ENCODE peak calls at places on chromosomes 4 and X, in four cellular contexts. One of them, this sample, is unnamed.
A peak's percentile ranks its signal among the peaks of the same experiment; 100 is the strongest.

GRCh38 chr4:123555500-123556273 is 159.1 kb downstream of the SPRY1 start:
- DNase-seq in fibroblast of pulmonary artery: peak; percentile 98
- DNase-seq in lower lobe of right lung: peak; percentile 88
- DNase-seq in fibroblast of lung: peak; percentile 94
- DNase-seq in this sample: peak; percentile 97

GRCh38 chr4:141027421-141027820 is 105.8 kb downstream of the RNF150 start:
- DNase-seq in fibroblast of lung: peak; percentile 37
- DNase-seq in lower lobe of right lung: no peak
- DNase-seq in fibroblast of pulmonary artery: no peak
- DNase-seq in this sample: no peak

GRCh38 chr4:14269824-14270223 is 642.3 kb upstream of the BOD1L1 start:
- DNase-seq in fibroblast of lung: no peak
- DNase-seq in lower lobe of right lung: no peak
- DNase-seq in fibroblast of pulmonary artery: no peak
- DNase-seq in this sample: no peak

GRCh38 chr4:71663780-71664179 is 120.1 kb downstream of the GC start:
- DNase-seq in fibroblast of pulmonary artery: no peak
- DNase-seq in lower lobe of right lung: no peak
- DNase-seq in fibroblast of lung: no peak
- DNase-seq in this sample: no peak

GRCh38 chrX:117053260-117053659 is 590.5 kb upstream of the CT83 start:
- DNase-seq in fibroblast of lung: no peak
- DNase-seq in lower lobe of right lung: no peak
- DNase-seq in fibroblast of pulmonary artery: no peak
- DNase-seq in this sample: no peak

GRCh38 chr4:153296424-153296823 is 48.1 kb upstream of the MND1 start:
- DNase-seq in lower lobe of right lung: no peak
- DNase-seq in fibroblast of pulmonary artery: peak; percentile 26
- DNase-seq in fibroblast of lung: peak; percentile 89
- DNase-seq in this sample: no peak

GRCh38 chr4:84750260-84750955 is 167.5 kb downstream of the CDS1 start:
- DNase-seq in lower lobe of right lung: no peak
- DNase-seq in fibroblast of lung: peak; percentile 71
- DNase-seq in fibroblast of pulmonary artery: peak; percentile 73
- DNase-seq in this sample: peak; percentile 73

GRCh38 chr4:78065514-78066192 is 8.5 kb downstream of the FRAS1 start:
- DNase-seq in lower lobe of right lung: no peak
- DNase-seq in fibroblast of pulmonary artery: no peak
- DNase-seq in fibroblast of lung: no peak
- DNase-seq in this sample: no peak

GRCh38 chr4:81919238-81919637 is 447.5 kb upstream of the RASGEF1B start:
- DNase-seq in fibroblast of lung: no peak
- DNase-seq in fibroblast of pulmonary artery: peak; percentile 6
- DNase-seq in lower lobe of right lung: no peak
- DNase-seq in this sample: peak; percentile 29

GRCh38 chr4:70399319-70399718 is 1.6 kb downstream of the OPRPN start:
- DNase-seq in fibroblast of pulmonary artery: no peak
- DNase-seq in fibroblast of lung: no peak
- DNase-seq in lower lobe of right lung: no peak
- DNase-seq in this sample: no peak

GRCh38 chr4:69546121-69546520 is 50.4 kb upstream of the UGT2B4 start:
- DNase-seq in fibroblast of lung: peak; percentile 6
- DNase-seq in lower lobe of right lung: no peak
- DNase-seq in fibroblast of pulmonary artery: peak; percentile 2
- DNase-seq in this sample: no peak

GRCh38 chrX:117839544-117839943 is 277.1 kb downstream of the KLHL13 start:
- DNase-seq in fibroblast of lung: no peak
- DNase-seq in lower lobe of right lung: no peak
- DNase-seq in fibroblast of pulmonary artery: no peak
- DNase-seq in this sample: no peak

GRCh38 chr4:172900880-172901279 is 267.7 kb upstream of the GALNT7 start:
- DNase-seq in fibroblast of pulmonary artery: no peak
- DNase-seq in lower lobe of right lung: no peak
- DNase-seq in fibroblast of lung: no peak
- DNase-seq in this sample: no peak

GRCh38 chr4:137310156-137310555 is 222.1 kb downstream of the PCDH18 start:
- DNase-seq in fibroblast of lung: no peak
- DNase-seq in fibroblast of pulmonary artery: peak; percentile 28
- DNase-seq in lower lobe of right lung: no peak
- DNase-seq in this sample: peak; percentile 63

GRCh38 chr4:108839333-108839732 is 76.5 kb upstream of the ETNPPL start:
- DNase-seq in fibroblast of pulmonary artery: no peak
- DNase-seq in fibroblast of lung: no peak
- DNase-seq in lower lobe of right lung: no peak
- DNase-seq in this sample: no peak

GRCh38 chrX:146881521-146881920 is 67.0 kb upstream of the CXorf51A start:
- DNase-seq in fibroblast of pulmonary artery: no peak
- DNase-seq in fibroblast of lung: no peak
- DNase-seq in lower lobe of right lung: no peak
- DNase-seq in this sample: no peak

GRCh38 chr4:101831816-101832215 is 41.3 kb downstream of the BANK1 start:
- DNase-seq in fibroblast of lung: no peak
- DNase-seq in lower lobe of right lung: no peak
- DNase-seq in fibroblast of pulmonary artery: no peak
- DNase-seq in this sample: no peak
- TF ChIP-seq CTCF in fibroblast of lung: no peak
- TF ChIP-seq CTCF in lower lobe of right lung: no peak
- TF ChIP-seq CTCF in fibroblast of pulmonary artery: no peak
- TF ChIP-seq CTCF in this sample: no peak

GRCh38 chr4:182219400-182219799 is 23.8 kb upstream of the TENM3 start:
- DNase-seq in lower lobe of right lung: no peak
- DNase-seq in fibroblast of pulmonary artery: peak; percentile 35
- DNase-seq in fibroblast of lung: peak; percentile 41
- DNase-seq in this sample: peak; percentile 21
- H3K4me3 ChIP-seq in lower lobe of right lung: no peak overlapping the region
- H3K4me3 ChIP-seq in fibroblast of pulmonary artery: no peak overlapping the region
- H3K4me3 ChIP-seq in fibroblast of lung: no peak overlapping the region
- H3K4me3 ChIP-seq in this sample: no peak overlapping the region

GRCh38 chr4:73454920-73455319 is 18.9 kb downstream of the AFP start:
- DNase-seq in fibroblast of pulmonary artery: no peak
- DNase-seq in lower lobe of right lung: no peak
- DNase-seq in fibroblast of lung: no peak
- DNase-seq in this sample: no peak
- TF ChIP-seq CTCF in fibroblast of pulmonary artery: no peak
- TF ChIP-seq CTCF in lower lobe of right lung: no peak
- TF ChIP-seq CTCF in fibroblast of lung: no peak
- TF ChIP-seq CTCF in this sample: no peak

DNA sequence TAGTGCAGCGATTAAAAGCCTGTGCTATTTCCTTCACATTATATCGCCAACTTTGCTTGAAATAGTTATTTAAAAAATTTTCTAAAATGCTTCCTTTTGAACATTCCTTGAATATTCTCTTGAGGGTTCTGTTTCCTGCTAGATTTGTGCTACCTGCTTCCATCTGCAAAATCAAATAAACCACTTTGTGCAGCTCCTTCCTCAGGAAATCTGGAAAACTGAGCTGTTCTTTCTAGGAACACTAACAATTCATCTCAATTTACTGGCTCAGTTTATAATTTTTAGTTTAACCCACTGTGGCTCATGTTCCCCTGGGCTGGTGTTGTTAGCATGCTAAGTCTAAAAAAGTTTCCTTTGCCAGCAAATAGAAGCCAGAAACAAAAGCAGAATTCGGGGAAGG is 88.1 kb upstream of the LCORL start:
- DNase-seq in lower lobe of right lung: no peak
- DNase-seq in fibroblast of lung: no peak
- DNase-seq in fibroblast of pulmonary artery: no peak
- DNase-seq in this sample: no peak
- H3K4me3 ChIP-seq in lower lobe of right lung: no peak overlapping the region
- H3K4me3 ChIP-seq in fibroblast of lung: no peak overlapping the region
- H3K4me3 ChIP-seq in fibroblast of pulmonary artery: no peak overlapping the region
- H3K4me3 ChIP-seq in this sample: no peak overlapping the region

GRCh38 chr4:55830741-55831140 is 11.2 kb downstream of the EXOC1L start:
- DNase-seq in fibroblast of lung: no peak
- DNase-seq in fibroblast of pulmonary artery: no peak
- DNase-seq in lower lobe of right lung: no peak
- DNase-seq in this sample: no peak

GRCh38 chr4:55830048-55830447 is 10.5 kb downstream of the EXOC1L start:
- DNase-seq in lower lobe of right lung: no peak
- DNase-seq in fibroblast of lung: no peak
- DNase-seq in fibroblast of pulmonary artery: no peak
- DNase-seq in this sample: no peak

GRCh38 chr4:55826986-55827385 is 7.4 kb downstream of the EXOC1L start:
- DNase-seq in fibroblast of lung: no peak
- DNase-seq in lower lobe of right lung: no peak
- DNase-seq in fibroblast of pulmonary artery: no peak
- DNase-seq in this sample: no peak

GRCh38 chr4:55824865-55825264 is 5.3 kb downstream of the EXOC1L start:
- DNase-seq in fibroblast of pulmonary artery: no peak
- DNase-seq in lower lobe of right lung: no peak
- DNase-seq in fibroblast of lung: no peak
- DNase-seq in this sample: no peak

GRCh38 chr4:55827582-55827981 is 8.0 kb downstream of the EXOC1L start:
- DNase-seq in lower lobe of right lung: no peak
- DNase-seq in fibroblast of lung: no peak
- DNase-seq in fibroblast of pulmonary artery: no peak
- DNase-seq in this sample: no peak
- TF ChIP-seq CTCF in lower lobe of right lung: no peak
- TF ChIP-seq CTCF in fibroblast of lung: no peak
- TF ChIP-seq CTCF in fibroblast of pulmonary artery: no peak
- TF ChIP-seq CTCF in this sample: no peak

GRCh38 chrX:47574609-47575325 is 7.5 kb upstream of the TIMP1 start:
- DNase-seq in fibroblast of pulmonary artery: no peak
- DNase-seq in fibroblast of lung: no peak
- DNase-seq in lower lobe of right lung: no peak
- DNase-seq in this sample: no peak

GRCh38 chrX:47572773-47573333 is 9.4 kb upstream of the TIMP1 start:
- DNase-seq in fibroblast of pulmonary artery: no peak
- DNase-seq in fibroblast of lung: no peak
- DNase-seq in lower lobe of right lung: no peak
- DNase-seq in this sample: no peak

GRCh38 chrX:47573334-47574095 is 8.7 kb upstream of the TIMP1 start:
- DNase-seq in lower lobe of right lung: no peak
- DNase-seq in fibroblast of lung: peak; percentile 69
- DNase-seq in fibroblast of pulmonary artery: peak; percentile 84
- DNase-seq in this sample: peak; percentile 39

GRCh38 chrX:47576021-47576898 is 6.0 kb upstream of the TIMP1 start:
- DNase-seq in fibroblast of lung: no peak
- DNase-seq in fibroblast of pulmonary artery: no peak
- DNase-seq in lower lobe of right lung: no peak
- DNase-seq in this sample: no peak

GRCh38 chrX:47574096-47574553 is 8.1 kb upstream of the TIMP1 start:
- DNase-seq in fibroblast of lung: no peak
- DNase-seq in lower lobe of right lung: no peak
- DNase-seq in fibroblast of pulmonary artery: no peak
- DNase-seq in this sample: no peak
- H3K4me3 ChIP-seq in fibroblast of lung: no peak overlapping the region
- H3K4me3 ChIP-seq in lower lobe of right lung: peak overlapping the region; percentile 27
- H3K4me3 ChIP-seq in fibroblast of pulmonary artery: peak overlapping the region; percentile 17
- H3K4me3 ChIP-seq in this sample: no peak overlapping the region